ENCODE peak calls at places on chromosome 14, in five cellular contexts. S is K562, E is IMR-90, G is SK-N-SH, Q is HepG2. Y is an unnamed sample.

GRCh38 chr14:69996197-69996596 is 117.0 kb downstream of the SMOC1 start:
- DNase-seq in S (no peak), E (peak), G (no peak), Q (no peak), Y (no peak)

GRCh38 chr14:104803280-104803915 is 2.5 kb downstream of the ZBTB42 start:
- DNase-seq in S (no peak), E (no peak), G (no peak), Q (no peak), Y (no peak)

GRCh38 chr14:83924259-83924658 is 1605.7 kb upstream of the FLRT2 start:
- DNase-seq in S (no peak), E (no peak), G (no peak), Q (no peak), Y (no peak)

GRCh38 chr14:72615511-72616121 is 278.3 kb downstream of the DPF3 start:
- DNase-seq in S (no peak), E (peak), G (no peak), Q (no peak), Y (no peak)

GRCh38 chr14:24713404-24713803 is 79.4 kb upstream of the GZMB start:
- DNase-seq in S (no peak), E (no peak), G (no peak), Q (peak), Y (no peak)

GRCh38 chr14:93788557-93789365 is 476 bp upstream of the PRIMA1 start:
- DNase-seq in S (no peak), E (no peak), G (peak), Q (no peak), Y (no peak)

GRCh38 chr14:56118611-56119181 is 485 bp downstream of the PELI2 start:
- DNase-seq in S (peak), E (no peak), G (peak), Q (no peak), Y (no peak)

GRCh38 chr14:94663965-94664704 is 51.9 kb downstream of the SERPINA3 start:
- DNase-seq in S (no peak), E (no peak), G (no peak), Q (no peak), Y (no peak)

GRCh38 chr14:72752034-72752412 is 141.9 kb downstream of the DPF3 start:
- DNase-seq in S (no peak), E (no peak), G (no peak), Q (no peak), Y (no peak)

GRCh38 chr14:72844528-72844927 is 49.4 kb downstream of the DPF3 start:
- DNase-seq in S (no peak), E (no peak), G (no peak), Q (no peak), Y (no peak)

GRCh38 chr14:94771191-94771905 is 1.4 kb upstream of the GSC start:
- DNase-seq in S (no peak), E (no peak), G (no peak), Q (no peak), Y (no peak)

GRCh38 chr14:68230941-68231717 is 411.6 kb downstream of the RAD51B start:
- DNase-seq in S (no peak), E (peak), G (no peak), Q (no peak), Y (no peak)

GRCh38 chr14:61140872-61141271 is 140.3 kb downstream of the TMEM30B start:
- DNase-seq in S (no peak), E (peak), G (no peak), Q (no peak), Y (no peak)

GRCh38 chr14:28763914-28764848 is 2.4 kb upstream of the FOXG1 start:
- DNase-seq in S (no peak), E (no peak), G (no peak), Q (no peak), Y (no peak)

GRCh38 chr14:61558271-61558670 is 137.0 kb upstream of the HIF1A start:
- DNase-seq in S (no peak), E (no peak), G (no peak), Q (no peak), Y (no peak)

GRCh38 chr14:52767058-52767833 is 24.2 kb downstream of the GNPNAT1 start:
- DNase-seq in S (no peak), E (peak), G (no peak), Q (no peak), Y (no peak)

GRCh38 chr14:51457858-51458562 is 193.7 kb upstream of the FRMD6 start:
- DNase-seq in S (no peak), E (no peak), G (no peak), Q (no peak), Y (no peak)

GRCh38 chr14:99758915-99759545 is 34.2 kb upstream of the EML1 start:
- DNase-seq in S (no peak), E (no peak), G (no peak), Q (no peak), Y (no peak)

GRCh38 chr14:102591372-102591943 is 991 bp upstream of the RCOR1 start:
- DNase-seq in S (no peak), E (peak), G (peak), Q (no peak), Y (no peak)

GRCh38 chr14:51873221-51873893 is 12.9 kb downstream of the GNG2 start:
- DNase-seq in S (no peak), E (peak), G (peak), Q (no peak), Y (peak)

GRCh38 chr14:92352158-92352985 is 29.4 kb downstream of the SLC24A4 start:
- DNase-seq in S (peak), E (no peak), G (no peak), Q (peak), Y (no peak)

GRCh38 chr14:52781629-52782028 is 9.8 kb downstream of the GNPNAT1 start:
- DNase-seq in S (no peak), E (no peak), G (no peak), Q (no peak), Y (no peak)

GRCh38 chr14:55688566-55688965 is 108.6 kb downstream of the KTN1 start:
- DNase-seq in S (no peak), E (no peak), G (no peak), Q (no peak), Y (no peak)

GRCh38 chr14:50087350-50088116 is 28.8 kb downstream of the VCPKMT start:
- DNase-seq in S (no peak), E (no peak), G (no peak), Q (no peak), Y (no peak)

GRCh38 chr14:66623838-66624237 is 115.9 kb downstream of the GPHN start:
- DNase-seq in S (no peak), E (no peak), G (no peak), Q (no peak), Y (no peak)

GRCh38 chr14:31582286-31582691 is 21.1 kb downstream of the NUBPL start:
- DNase-seq in S (no peak), E (peak), G (no peak), Q (no peak), Y (no peak)

GRCh38 chr14:73777420-73777819 is 63.2 kb upstream of the PNMA1 start:
- DNase-seq in S (no peak), E (no peak), G (no peak), Q (no peak), Y (no peak)

GRCh38 chr14:71574976-71575375 is 357.3 kb upstream of the RGS6 start:
- DNase-seq in S (no peak), E (peak), G (no peak), Q (no peak), Y (no peak)

GRCh38 chr14:104339829-104340228 is 201.4 kb downstream of the KIF26A start:
- DNase-seq in S (no peak), E (no peak), G (no peak), Q (no peak), Y (no peak)

GRCh38 chr14:21913759-21914158 is 240.1 kb upstream of the OR4E1 start:
- DNase-seq in S (peak), E (peak), G (peak), Q (peak), Y (peak)

DNA sequence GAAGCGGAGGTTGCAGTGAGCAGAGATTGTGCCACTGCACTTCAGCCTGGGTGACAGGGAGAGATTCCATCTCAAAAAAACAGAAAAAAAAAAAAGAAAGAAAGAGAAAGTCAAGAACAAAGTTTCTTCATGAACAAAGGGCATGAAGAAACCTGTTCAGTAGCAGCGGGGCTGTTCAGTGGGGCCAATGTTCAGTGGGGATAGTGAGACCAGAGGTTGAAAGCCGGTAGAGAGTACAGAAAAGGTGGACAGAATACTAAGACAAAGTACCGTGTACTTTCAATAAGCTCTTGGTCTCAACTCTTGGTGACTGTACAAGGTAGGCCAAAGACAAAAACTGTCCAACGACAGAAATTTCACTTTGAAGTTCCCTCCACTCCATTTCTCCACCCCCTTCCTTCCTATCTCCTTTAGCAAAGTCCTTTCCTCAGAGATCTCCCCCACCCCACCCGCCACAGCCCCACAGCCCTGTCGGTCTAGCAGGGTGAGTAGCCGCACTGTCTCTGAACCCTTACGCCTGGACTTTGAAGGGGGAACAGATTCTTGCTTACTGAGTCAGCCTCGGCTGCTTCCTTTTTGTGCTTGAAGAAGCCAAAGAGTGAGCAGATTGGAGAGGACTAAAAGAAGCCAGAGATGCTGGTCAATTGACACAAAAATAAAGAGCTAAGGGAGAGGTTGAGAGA is 44.3 kb upstream of the FOS start:
- DNase-seq in S (peak), E (peak), G (no peak), Q (peak), Y (no peak)
- TF ChIP-seq MXI1 in S (no peak), E (no peak), G (no peak), Q (no peak), Y (no peak)

GRCh38 chr14:54564071-54564798 is 2.7 kb upstream of the SAMD4A start:
- DNase-seq in S (peak), E (peak), G (peak), Q (peak), Y (no peak)
- TF ChIP-seq MXI1 in S (no peak), E (no peak), G (no peak), Q (peak), Y (no peak)

DNA sequence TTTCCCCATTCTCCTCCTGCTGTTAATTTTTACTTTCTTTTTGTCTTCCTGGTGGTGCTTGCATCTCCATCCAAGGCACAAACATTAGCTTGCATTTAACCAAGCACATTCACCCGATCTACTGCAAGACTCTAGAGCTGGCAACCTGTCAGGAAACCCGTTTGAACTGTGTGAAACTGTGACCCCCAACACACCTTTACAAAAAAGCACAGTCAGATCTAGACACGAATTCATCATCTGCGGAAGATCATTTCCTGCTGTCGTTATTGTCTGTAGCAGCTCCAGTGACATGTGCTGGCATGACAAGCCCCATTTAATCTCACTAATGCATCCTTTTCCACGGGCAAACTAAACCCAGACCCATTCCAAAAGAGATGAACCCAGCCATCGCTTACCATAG is 340.5 kb downstream of the VRK1 start:
- DNase-seq in S (no peak), E (no peak), G (no peak), Q (no peak), Y (no peak)
- TF ChIP-seq MXI1 in S (no peak), E (no peak), G (no peak), Q (no peak), Y (no peak)

GRCh38 chr14:35390577-35391387 is 13.8 kb downstream of the NFKBIA start:
- DNase-seq in S (peak), E (no peak), G (no peak), Q (no peak), Y (no peak)
- TF ChIP-seq MXI1 in S (no peak), E (no peak), G (no peak), Q (no peak), Y (no peak)

DNA sequence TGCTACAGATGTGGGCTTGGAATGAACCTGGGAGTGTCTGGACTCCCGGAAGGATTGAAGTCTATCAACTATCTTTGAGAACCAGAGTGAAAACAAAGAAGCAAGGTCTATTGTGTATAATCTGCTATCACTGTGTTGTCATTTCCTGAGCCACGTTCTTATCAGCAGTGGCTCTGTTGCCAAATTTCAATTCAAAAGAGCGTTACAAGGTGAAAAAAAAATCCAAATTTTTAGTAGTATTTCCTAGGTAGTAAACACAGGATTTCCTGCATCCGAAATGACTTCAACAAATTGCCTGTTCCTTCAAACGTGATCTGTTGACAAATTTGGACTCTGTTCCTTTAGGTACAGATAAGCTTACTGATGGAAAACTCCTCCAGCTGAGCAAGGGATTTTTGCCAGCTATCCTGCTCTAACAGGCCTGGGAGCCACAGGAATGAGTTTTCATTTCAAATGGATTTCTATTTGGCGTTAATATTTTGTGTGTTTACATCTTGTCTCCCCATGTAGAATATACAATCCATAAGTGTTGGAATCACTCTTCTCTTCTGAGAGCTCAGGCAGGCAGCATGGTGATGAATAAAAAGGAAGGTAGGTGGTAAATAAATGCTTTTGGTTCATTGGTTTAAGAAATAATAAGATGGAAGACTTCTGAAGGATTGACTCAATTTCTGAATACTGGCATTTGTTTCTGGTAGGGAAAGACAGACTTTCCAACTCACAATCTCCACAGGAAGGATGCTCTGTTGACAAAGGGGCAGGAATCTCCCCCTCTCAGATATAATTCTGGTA is 58.5 kb downstream of the GPR135 start:
- DNase-seq in S (no peak), E (peak), G (no peak), Q (peak), Y (no peak)
- TF ChIP-seq MXI1 in S (no peak), E (no peak), G (no peak), Q (no peak), Y (no peak)

GRCh38 chr14:76848879-76849278 is 22.7 kb downstream of the LRRC74A start:
- DNase-seq in S (peak), E (no peak), G (no peak), Q (no peak), Y (no peak)

GRCh38 chr14:76842414-76842813 is 16.2 kb downstream of the LRRC74A start:
- DNase-seq in S (no peak), E (no peak), G (no peak), Q (no peak), Y (no peak)

GRCh38 chr14:76846331-76847047 is 20.3 kb downstream of the LRRC74A start:
- DNase-seq in S (no peak), E (no peak), G (no peak), Q (no peak), Y (no peak)

GRCh38 chr14:76844223-76844622 is 18.0 kb downstream of the LRRC74A start:
- DNase-seq in S (no peak), E (peak), G (no peak), Q (no peak), Y (no peak)
- TF ChIP-seq MXI1 in S (no peak), E (no peak), G (no peak), Q (no peak), Y (no peak)

GRCh38 chr14:85175556-85175955 is 354.4 kb upstream of the FLRT2 start:
- DNase-seq in S (no peak), E (peak), G (no peak), Q (no peak), Y (no peak)
- TF ChIP-seq MXI1 in S (no peak), E (no peak), G (no peak), Q (no peak), Y (no peak)

Y was measured in GM12878.